ENCODE peak calls at places on chromosomes 11 and 22, in nine cellular contexts. R is Peyer's patch, L is colonic mucosa, D is endodermal cell, N is IMR-90, F is tibial artery, I is fibroblast of lung, V is adipocyte, M is GM23248. O is an unnamed sample. For H3K36me3, the result is how much of the 10 kb centered on the place peaks cover.

GRCh38 chr22:46827072-46827780 is 64.8 kb downstream of the TBC1D22A start:
- DNase-seq in R (no peak), L (no peak), D (peak), N (no peak), F (no peak), I (no peak), V (no peak), M (no peak), O (no peak)

GRCh38 chr11:115190196-115190595 is 314.0 kb downstream of the CADM1 start:
- DNase-seq in R (no peak), L (no peak), D (no peak), N (no peak), F (no peak), I (no peak), V (no peak), M (no peak), O (no peak)

GRCh38 chr11:44622190-44622650 is 56.8 kb downstream of the CD82 start:
- DNase-seq in R (peak), L (peak), D (peak), N (no peak), F (no peak), I (no peak), V (no peak), M (no peak), O (no peak)

GRCh38 chr11:102528618-102529017 is 1.9 kb downstream of the MMP7 start:
- DNase-seq in R (no peak), L (no peak), D (no peak), N (peak), F (no peak), I (peak), V (peak), M (no peak), O (no peak)

GRCh38 chr11:74284466-74284865 is 27.0 kb downstream of the P4HA3 start:
- DNase-seq in R (no peak), L (no peak), D (no peak), N (peak), F (no peak), I (no peak), V (no peak), M (peak), O (no peak)

GRCh38 chr22:31144223-31144622 is 3.9 kb upstream of the PLA2G3 start:
- DNase-seq in R (no peak), L (no peak), D (no peak), N (peak), F (no peak), I (peak), V (no peak), M (peak), O (no peak)

GRCh38 chr11:112179601-112180000 is 4.3 kb downstream of the BCO2 start:
- DNase-seq in R (no peak), L (no peak), D (no peak), N (no peak), F (no peak), I (no peak), V (no peak), M (no peak), O (no peak)

GRCh38 chr22:37082251-37082650 is 27.3 kb downstream of the TMPRSS6 start:
- DNase-seq in R (no peak), L (no peak), D (no peak), N (peak), F (no peak), I (no peak), V (no peak), M (no peak), O (no peak)

GRCh38 chr11:20119315-20119714 is 41.0 kb downstream of the DBX1 start:
- DNase-seq in R (no peak), L (no peak), D (no peak), N (no peak), F (no peak), I (no peak), V (no peak), M (no peak), O (no peak)

GRCh38 chr11:11722861-11723260 is 101.1 kb upstream of the GALNT18 start:
- DNase-seq in R (no peak), L (no peak), D (peak), N (no peak), F (no peak), I (no peak), V (no peak), M (no peak), O (no peak)

GRCh38 chr11:72693271-72693968 is 19.2 kb upstream of the PDE2A start:
- DNase-seq in R (no peak), L (no peak), D (peak), N (no peak), F (no peak), I (no peak), V (no peak), M (no peak), O (no peak)

GRCh38 chr11:87901366-87901765 is 273.9 kb downstream of the RAB38 start:
- DNase-seq in R (no peak), L (no peak), D (no peak), N (no peak), F (no peak), I (no peak), V (no peak), M (no peak), O (peak)

GRCh38 chr11:44931466-44931865 is 19.2 kb downstream of the TP53I11 start:
- DNase-seq in R (no peak), L (no peak), D (no peak), N (no peak), F (no peak), I (no peak), V (peak), M (no peak), O (no peak)

GRCh38 chr11:5151713-5152153 is 2.8 kb downstream of the OR52A1 start:
- DNase-seq in R (no peak), L (no peak), D (no peak), N (no peak), F (no peak), I (no peak), V (no peak), M (no peak), O (no peak)

GRCh38 chr22:49492308-49492707 is 335.4 kb downstream of the BRD1 start:
- DNase-seq in R (no peak), L (no peak), D (no peak), N (no peak), F (no peak), I (no peak), V (no peak), M (no peak), O (no peak)

GRCh38 chr11:8247312-8247711 is 16.4 kb downstream of the LMO1 start:
- DNase-seq in R (no peak), L (peak), D (peak), N (no peak), F (no peak), I (no peak), V (no peak), M (peak), O (no peak)

GRCh38 chr11:79100093-79100704 is 340.6 kb downstream of the TENM4 start:
- DNase-seq in R (no peak), L (peak), D (peak), N (peak), F (peak), I (peak), V (peak), M (peak), O (no peak)

GRCh38 chr22:50308986-50309600 is 1.6 kb upstream of the PLXNB2 start:
- DNase-seq in R (no peak), L (no peak), D (no peak), N (no peak), F (no peak), I (no peak), V (peak), M (no peak), O (no peak)

GRCh38 chr11:66985508-66986177 is 10.5 kb downstream of the C11orf86 start:
- DNase-seq in R (no peak), L (no peak), D (no peak), N (no peak), F (no peak), I (no peak), V (no peak), M (no peak), O (no peak)

GRCh38 chr11:132744771-132745170 is 787.5 kb downstream of the OPCML start:
- DNase-seq in R (no peak), L (no peak), D (no peak), N (peak), F (no peak), I (peak), V (peak), M (peak), O (peak)

GRCh38 chr22:37284807-37285355 is 2.6 kb downstream of the CYTH4 start:
- DNase-seq in R (no peak), L (peak), D (peak), N (no peak), F (peak), I (no peak), V (no peak), M (no peak), O (no peak)

GRCh38 chr11:122020902-122021301 is 95.1 kb downstream of the BLID start:
- DNase-seq in R (no peak), L (no peak), D (peak), N (peak), F (no peak), I (no peak), V (no peak), M (peak), O (no peak)

GRCh38 chr11:36454991-36455611 is 55.0 kb downstream of the TRAF6 start:
- DNase-seq in R (no peak), L (no peak), D (peak), N (no peak), F (no peak), I (peak), V (no peak), M (peak), O (no peak)

GRCh38 chr11:78179459-78180071 is 8.9 kb downstream of the KCTD21 start:
- DNase-seq in R (no peak), L (no peak), D (no peak), N (no peak), F (no peak), I (no peak), V (no peak), M (no peak), O (no peak)

GRCh38 chr22:25898707-25899365 is 156.8 kb downstream of the MYO18B start:
- DNase-seq in R (no peak), L (no peak), D (peak), N (no peak), F (no peak), I (no peak), V (no peak), M (no peak), O (no peak)

GRCh38 chr11:109034341-109034696 is 369.4 kb downstream of the DDX10 start:
- DNase-seq in R (no peak), L (no peak), D (no peak), N (peak), F (no peak), I (peak), V (no peak), M (peak), O (no peak)

GRCh38 chr11:62108971-62109391 is 14.8 kb upstream of the INCENP start:
- DNase-seq in R (no peak), L (no peak), D (no peak), N (peak), F (no peak), I (peak), V (peak), M (peak), O (no peak)

GRCh38 chr22:41478473-41478872 is 9.6 kb downstream of the ACO2 start:
- DNase-seq in R (no peak), L (no peak), D (no peak), N (no peak), F (no peak), I (no peak), V (no peak), M (no peak), O (no peak)

GRCh38 chr22:48098243-48098935 is 1335.9 kb downstream of the TBC1D22A start:
- DNase-seq in R (no peak), L (no peak), D (no peak), N (no peak), F (no peak), I (no peak), V (no peak), M (no peak), O (no peak)

GRCh38 chr11:75797796-75798195 is 17.2 kb upstream of the UVRAG start:
- DNase-seq in R (no peak), L (no peak), D (no peak), N (peak), F (no peak), I (peak), V (no peak), M (peak), O (no peak)

GRCh38 chr11:10454902-10455631 is at the start of gene AMPD3:
- DNase-seq in R (no peak), L (no peak), D (no peak), N (peak), F (no peak), I (peak), V (peak), M (peak), O (peak)

GRCh38 chr11:107563702-107564101 is 1.8 kb downstream of the ALKBH8 start:
- DNase-seq in R (no peak), L (peak), D (peak), N (peak), F (peak), I (peak), V (peak), M (peak), O (no peak)

GRCh38 chr11:128482512-128483191 is 104.7 kb downstream of the ETS1 start:
- DNase-seq in R (no peak), L (no peak), D (no peak), N (peak), F (peak), I (peak), V (peak), M (peak), O (no peak)

GRCh38 chr11:6911946-6912345 is 8.9 kb upstream of the OR2D3 start:
- DNase-seq in R (no peak), L (no peak), D (no peak), N (peak), F (no peak), I (peak), V (no peak), M (peak), O (no peak)

GRCh38 chr11:117419915-117420485 is 92.3 kb downstream of the CEP164 start:
- DNase-seq in R (no peak), L (no peak), D (peak), N (no peak), F (no peak), I (no peak), V (no peak), M (no peak), O (no peak)

GRCh38 chr11:16356057-16356750 is at the start of gene SOX6:
- DNase-seq in R (no peak), L (no peak), D (peak), N (peak), F (no peak), I (peak), V (peak), M (no peak), O (no peak)

DNA sequence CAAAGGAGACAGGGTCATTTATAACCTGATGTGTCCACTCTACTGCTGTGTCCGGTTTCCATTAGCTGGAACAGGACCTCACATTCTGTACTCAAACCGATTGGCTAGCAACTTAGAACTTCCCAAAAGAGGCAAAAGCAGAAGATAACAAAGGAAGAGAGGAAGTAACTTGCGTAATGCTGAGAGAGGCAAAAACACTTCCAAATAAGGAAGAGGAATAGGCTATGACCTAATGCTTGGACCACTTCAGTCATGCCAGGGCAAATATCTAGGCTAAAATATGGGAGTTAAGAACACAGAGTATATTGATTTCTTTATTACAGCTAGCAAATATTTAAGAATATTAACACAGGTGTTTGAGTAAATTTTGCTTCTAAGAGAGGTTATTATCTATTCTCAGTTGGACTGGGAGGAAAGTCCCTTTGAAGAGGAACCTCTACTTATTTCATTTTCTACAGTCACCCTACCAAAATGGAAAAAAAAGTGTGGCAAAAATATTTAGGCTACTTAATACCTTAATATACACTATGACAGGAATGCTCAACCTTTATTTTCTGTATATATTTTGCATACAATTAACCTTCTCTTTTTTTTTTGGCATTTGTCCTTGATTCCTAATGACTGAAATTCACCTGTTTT is 499.8 kb upstream of the CHORDC1 start:
- DNase-seq in R (no peak), L (no peak), D (no peak), N (no peak), F (no peak), I (no peak), V (no peak), M (no peak), O (no peak)
- H3K36me3 ChIP-seq in R (under half), L (under half), D (under half), N (under half), F (under half), I (under half), V (under half), M (under half), O (under half)

GRCh38 chr22:44918166-44918924 is 91.5 kb downstream of the PHF21B start:
- DNase-seq in R (peak), L (no peak), D (peak), N (no peak), F (no peak), I (no peak), V (no peak), M (no peak), O (no peak)
- H3K36me3 ChIP-seq in R (under half), L (under half), D (under half), N (under half), F (under half), I (under half), V (under half), M (under half), O (under half)

GRCh38 chr11:59186130-59186594 is 14.2 kb downstream of the DTX4 start:
- DNase-seq in R (peak), L (peak), D (peak), N (no peak), F (no peak), I (no peak), V (peak), M (peak), O (no peak)
- H3K36me3 ChIP-seq in R (under half), L (under half), D (half or more), N (under half), F (under half), I (under half), V (under half), M (under half), O (under half)

GRCh38 chr11:2507212-2507901 is 62.5 kb downstream of the KCNQ1 start:
- DNase-seq in R (peak), L (no peak), D (no peak), N (no peak), F (no peak), I (no peak), V (no peak), M (no peak), O (no peak)

GRCh38 chr11:2509481-2510001 is 64.7 kb downstream of the KCNQ1 start:
- DNase-seq in R (peak), L (no peak), D (no peak), N (no peak), F (peak), I (no peak), V (no peak), M (no peak), O (no peak)

GRCh38 chr11:2508793-2509192 is 64.0 kb downstream of the KCNQ1 start:
- DNase-seq in R (no peak), L (no peak), D (no peak), N (no peak), F (no peak), I (no peak), V (no peak), M (no peak), O (no peak)

GRCh38 chr11:2510626-2511402 is 66.0 kb downstream of the KCNQ1 start:
- DNase-seq in R (peak), L (no peak), D (no peak), N (no peak), F (peak), I (no peak), V (no peak), M (peak), O (no peak)

DNA sequence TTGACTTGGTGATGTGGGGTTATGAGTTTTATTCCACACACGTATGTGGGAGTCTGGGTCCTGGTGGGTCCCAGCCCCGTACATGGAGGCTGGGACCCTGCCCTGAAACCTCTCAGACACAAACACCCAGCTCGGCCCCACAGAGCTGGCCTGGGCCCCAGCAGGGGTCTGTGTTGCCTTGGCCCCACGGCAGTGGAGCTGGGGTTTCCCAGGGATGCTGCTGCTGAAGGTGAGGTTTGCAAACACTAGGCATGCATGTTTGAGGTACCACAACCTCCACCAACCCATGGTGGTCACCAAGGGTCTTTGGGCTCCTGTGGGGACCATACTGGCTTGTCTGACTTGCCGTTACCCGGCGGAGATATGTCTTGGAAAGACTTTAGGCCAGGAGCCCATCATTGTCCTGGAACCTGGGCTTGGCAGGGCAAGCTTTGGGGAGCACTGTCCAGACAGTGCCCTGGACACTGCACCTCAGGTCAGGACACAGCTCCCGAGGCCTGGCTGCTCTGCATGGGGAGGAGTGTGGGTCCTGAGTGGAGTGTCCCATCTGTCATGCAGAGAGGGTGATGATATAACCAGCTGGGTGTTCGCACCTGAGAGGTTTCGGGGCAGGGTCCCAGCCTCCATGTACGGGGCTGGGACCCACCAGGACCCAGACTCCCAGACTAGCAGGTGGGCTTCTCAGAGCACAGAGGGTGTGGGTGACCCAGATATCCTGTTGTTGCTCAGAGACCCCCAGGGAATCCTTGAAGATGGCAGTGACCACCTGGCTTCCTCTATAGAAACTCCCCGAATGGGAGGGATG is 63.3 kb downstream of the KCNQ1 start:
- DNase-seq in R (no peak), L (no peak), D (no peak), N (no peak), F (peak), I (no peak), V (no peak), M (no peak), O (no peak)
- H3K36me3 ChIP-seq in R (under half), L (under half), D (under half), N (under half), F (under half), I (under half), V (under half), M (under half), O (under half)

GRCh38 chr22:38494939-38495338 is 11.2 kb downstream of the DDX17 start:
- DNase-seq in R (no peak), L (no peak), D (no peak), N (no peak), F (no peak), I (no peak), V (no peak), M (no peak), O (no peak)
- H3K36me3 ChIP-seq in R (half or more), L (half or more), D (half or more), N (half or more), F (half or more), I (under half), V (half or more), M (half or more), O (under half)

DNA sequence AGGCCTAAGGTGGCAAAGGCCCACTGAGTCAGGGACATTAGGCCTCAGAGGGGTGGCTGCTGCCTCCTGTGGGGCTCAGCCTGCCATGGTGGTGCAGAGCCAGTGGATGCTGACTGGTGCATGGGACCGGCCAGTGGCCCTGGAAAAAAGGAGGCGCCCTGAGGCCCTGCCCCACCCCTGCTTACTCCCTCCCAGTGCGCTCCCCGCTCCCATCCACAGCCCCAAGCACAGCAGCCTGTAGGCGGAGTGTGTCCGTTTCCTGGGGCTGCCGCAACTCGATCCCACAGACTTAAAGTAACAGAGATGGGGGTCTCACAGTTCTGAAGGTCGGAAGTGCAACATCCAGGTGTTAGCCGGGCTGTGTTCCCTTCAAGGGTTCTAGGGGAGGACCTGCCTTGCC is 38.4 kb upstream of the FADD start:
- DNase-seq in R (no peak), L (no peak), D (no peak), N (no peak), F (no peak), I (no peak), V (no peak), M (no peak), O (no peak)
- H3K36me3 ChIP-seq in R (under half), L (under half), D (under half), N (under half), F (half or more), I (under half), V (under half), M (under half), O (under half)

O was measured in BJ.